ENCODE peak calls at places on chromosomes 4 and X, in eight cellular contexts. R is progenitor cell of endocrine pancreas, O is tibial artery, C is heart right ventricle, F is GM12865, V is astrocyte of the spinal cord, Z is MCF 10A, X is K562. B is an unnamed sample.

GRCh38 chr4:35912174-35912573 is 332.1 kb downstream of the ARAP2 start:
- DNase-seq in O (no peak), Z (no peak), V (no peak), C (no peak), X (no peak), R (no peak), F (peak; percentile 68), B (peak; percentile 7)

GRCh38 chr4:24112466-24112865 is 222.6 kb upstream of the PPARGC1A start:
- DNase-seq in O (no peak), R (no peak), F (no peak), C (no peak), Z (no peak), X (no peak), V (no peak), B (no peak)

GRCh38 chr4:92235741-92236140 is 68.0 kb upstream of the GRID2 start:
- DNase-seq in X (no peak), F (no peak), C (no peak), Z (no peak), O (no peak), V (peak; percentile 19), R (no peak), B (no peak)

GRCh38 chr4:89737888-89738287 is 99.1 kb downstream of the SNCA start:
- DNase-seq in F (no peak), C (no peak), R (no peak), X (no peak), V (peak; percentile 71), O (no peak), Z (peak; percentile 73), B (no peak)

GRCh38 chr4:170400346-170400745 is 310.6 kb upstream of the AADAT start:
- DNase-seq in X (no peak), F (no peak), V (no peak), C (no peak), R (no peak), Z (peak; percentile 9), O (no peak), B (no peak)

GRCh38 chr4:88696620-88697019 is 1.0 kb downstream of the NAP1L5 start:
- DNase-seq in R (no peak), V (no peak), X (no peak), Z (no peak), C (no peak), O (no peak), F (no peak), B (no peak)

GRCh38 chr4:7987148-7987989 is 47.7 kb upstream of the AFAP1 start:
- DNase-seq in C (peak; percentile 63), O (peak; percentile 59), F (peak; percentile 82), Z (peak; percentile 84), X (peak; percentile 73), V (peak; percentile 70), R (peak; percentile 75), B (peak; percentile 77)

GRCh38 chrX:9429767-9430166 is 35.1 kb upstream of the TBL1X start:
- DNase-seq in V (no peak), O (no peak), X (no peak), C (no peak), R (no peak), Z (no peak), F (no peak), B (no peak)

DNA sequence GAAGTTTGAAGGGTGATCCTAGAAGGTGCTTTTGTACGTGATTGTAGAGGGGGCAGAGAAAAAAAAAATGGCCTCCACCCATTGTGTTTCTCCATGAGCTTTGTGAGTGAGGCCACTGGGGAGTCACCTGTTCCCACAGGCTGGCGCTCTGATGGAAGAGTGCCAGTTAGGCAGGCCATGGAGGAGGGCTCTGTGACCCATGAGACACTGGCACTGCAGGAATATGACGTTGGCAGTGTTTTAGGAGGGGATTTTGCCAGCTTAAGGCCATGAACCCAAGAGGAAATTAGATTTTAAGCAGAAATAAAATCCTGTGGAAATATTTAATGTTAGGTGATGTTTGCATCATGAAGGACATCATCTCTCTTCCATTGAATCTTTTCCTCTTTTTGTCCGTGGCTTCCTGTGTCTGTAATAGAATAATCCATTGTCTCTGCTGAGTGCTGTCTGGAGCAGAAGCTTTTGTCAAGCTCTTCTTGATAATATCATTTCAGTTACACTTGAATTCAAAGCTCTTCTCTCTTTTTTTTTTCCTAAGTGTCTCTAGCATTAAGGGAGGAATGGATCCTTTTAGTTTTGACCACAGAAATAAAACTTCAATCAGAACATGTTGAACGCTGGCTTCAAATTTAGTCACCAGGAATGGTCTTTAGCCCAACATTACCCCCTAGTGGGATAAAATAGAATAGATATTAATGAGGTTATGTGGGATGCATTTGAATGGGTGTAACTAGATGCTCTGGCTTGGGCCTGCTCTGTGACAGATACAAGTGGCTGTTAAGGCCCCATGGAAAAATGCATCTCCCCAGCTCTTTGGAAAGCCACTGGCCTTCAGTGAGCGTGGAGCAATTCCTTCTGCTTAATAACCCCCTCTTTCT is 41.0 kb upstream of the UCP1 start:
- DNase-seq in X (peak; percentile 40), Z (peak; percentile 66), O (no peak), R (no peak), C (no peak), F (peak; percentile 40), V (peak; percentile 61), B (peak; percentile 66)
- TF ChIP-seq CTCF in X (peak; percentile 54), Z (peak; percentile 70), O (peak; percentile 49), R (peak; percentile 67), C (peak; percentile 62), F (peak; percentile 45), V (peak; percentile 52), B (peak; percentile 45)

GRCh38 chrX:132489256-132490085 is 633 bp upstream of the MBNL3 start:
- DNase-seq in Z (peak; percentile 76), O (peak; percentile 45), X (no peak), C (peak; percentile 66), R (peak; percentile 50), V (peak; percentile 29), F (peak; percentile 78), B (peak; percentile 49)

GRCh38 chrX:132493095-132493494 is 4.3 kb upstream of the MBNL3 start:
- DNase-seq in X (no peak), F (no peak), O (no peak), V (no peak), R (no peak), Z (no peak), C (no peak), B (no peak)

GRCh38 chrX:132488819-132489255 is at the start of gene MBNL3:
- DNase-seq in X (no peak), V (peak; percentile 46), F (peak; percentile 82), O (peak; percentile 44), R (peak; percentile 57), C (peak; percentile 40), Z (peak; percentile 64), B (peak; percentile 22)

GRCh38 chrX:132490086-132490419 is 1.2 kb upstream of the MBNL3 start:
- DNase-seq in Z (peak; percentile 6), V (no peak), R (no peak), O (no peak), F (no peak), X (no peak), C (no peak), B (no peak)

DNA sequence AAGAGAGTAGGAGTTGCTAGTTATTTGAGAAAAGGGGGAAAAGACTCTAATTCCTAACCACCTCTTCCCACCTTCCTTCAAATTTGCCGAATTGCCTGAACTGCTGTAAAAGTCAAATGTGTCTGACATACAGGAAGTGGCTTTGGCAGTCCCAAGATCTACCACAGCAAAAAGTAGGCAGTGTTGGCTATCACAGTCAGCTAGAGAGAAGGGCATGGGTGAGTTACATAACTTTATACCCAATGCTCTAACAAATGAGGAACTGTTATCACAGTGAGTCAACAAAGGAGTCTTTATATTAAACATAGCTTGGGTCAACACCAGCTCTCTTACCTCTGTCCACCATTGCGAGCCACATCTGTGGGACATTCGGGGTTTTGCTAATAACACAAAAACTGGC is 2.4 kb upstream of the MBNL3 start:
- DNase-seq in X (no peak), F (peak; percentile 68), O (no peak), R (no peak), Z (peak; percentile 63), V (no peak), C (no peak), B (no peak)
- TF ChIP-seq CTCF in X (no peak), F (peak; percentile 10), O (no peak), R (peak; percentile 28), Z (no peak), V (no peak), C (no peak), B (no peak)

GRCh38 chr4:112142152-112142551 is 3.1 kb upstream of the FAM241A start:
- DNase-seq in R (no peak), F (no peak), Z (no peak), V (no peak), C (no peak), X (no peak), O (no peak), B (no peak)

GRCh38 chr4:112144546-112145325 is 518 bp upstream of the FAM241A start:
- DNase-seq in O (no peak), R (no peak), V (no peak), X (no peak), C (no peak), Z (no peak), F (no peak), B (no peak)

GRCh38 chr4:112145820-112146813 is 863 bp downstream of the FAM241A start:
- DNase-seq in O (peak; percentile 36), R (peak; percentile 43), V (peak; percentile 39), Z (peak; percentile 64), C (peak; percentile 53), X (peak; percentile 67), F (peak; percentile 78), B (peak; percentile 76)

GRCh38 chr4:112147697-112148096 is 2.4 kb downstream of the FAM241A start:
- DNase-seq in X (no peak), V (no peak), O (no peak), C (no peak), F (no peak), Z (no peak), R (no peak), B (no peak)

DNA sequence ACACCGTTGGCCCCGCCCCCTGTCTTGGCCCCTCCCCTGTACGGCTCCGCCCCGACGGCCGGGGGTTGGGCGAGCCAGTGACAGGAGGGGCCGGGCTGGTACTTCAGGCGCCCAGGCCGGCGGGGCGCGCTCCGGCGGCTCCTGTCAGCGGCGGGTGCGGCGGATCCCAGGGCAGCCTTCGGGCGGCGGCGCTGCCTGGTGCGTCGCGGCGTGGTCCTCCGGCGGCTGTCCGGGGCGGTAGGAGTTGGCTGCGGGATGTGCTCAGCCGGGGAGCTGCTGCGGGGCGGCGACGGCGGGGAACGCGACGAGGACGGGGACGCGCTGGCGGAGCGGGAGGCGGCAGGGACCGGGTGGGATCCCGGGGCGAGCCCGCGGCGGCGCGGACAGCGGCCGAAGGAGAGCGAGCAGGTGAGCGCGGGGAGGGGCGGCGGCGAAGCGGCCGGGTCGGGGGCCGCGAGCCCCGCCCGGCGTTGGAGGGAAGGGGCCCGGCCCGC is at the start of gene FAM241A:
- DNase-seq in R (peak; percentile 74), C (peak; percentile 92), Z (peak; percentile 83), V (peak; percentile 80), O (peak; percentile 88), F (peak; percentile 92), X (peak; percentile 87), B (peak; percentile 95)
- TF ChIP-seq CTCF in R (no peak), C (no peak), Z (no peak), V (no peak), O (no peak), F (no peak), X (no peak), B (no peak)

DNA sequence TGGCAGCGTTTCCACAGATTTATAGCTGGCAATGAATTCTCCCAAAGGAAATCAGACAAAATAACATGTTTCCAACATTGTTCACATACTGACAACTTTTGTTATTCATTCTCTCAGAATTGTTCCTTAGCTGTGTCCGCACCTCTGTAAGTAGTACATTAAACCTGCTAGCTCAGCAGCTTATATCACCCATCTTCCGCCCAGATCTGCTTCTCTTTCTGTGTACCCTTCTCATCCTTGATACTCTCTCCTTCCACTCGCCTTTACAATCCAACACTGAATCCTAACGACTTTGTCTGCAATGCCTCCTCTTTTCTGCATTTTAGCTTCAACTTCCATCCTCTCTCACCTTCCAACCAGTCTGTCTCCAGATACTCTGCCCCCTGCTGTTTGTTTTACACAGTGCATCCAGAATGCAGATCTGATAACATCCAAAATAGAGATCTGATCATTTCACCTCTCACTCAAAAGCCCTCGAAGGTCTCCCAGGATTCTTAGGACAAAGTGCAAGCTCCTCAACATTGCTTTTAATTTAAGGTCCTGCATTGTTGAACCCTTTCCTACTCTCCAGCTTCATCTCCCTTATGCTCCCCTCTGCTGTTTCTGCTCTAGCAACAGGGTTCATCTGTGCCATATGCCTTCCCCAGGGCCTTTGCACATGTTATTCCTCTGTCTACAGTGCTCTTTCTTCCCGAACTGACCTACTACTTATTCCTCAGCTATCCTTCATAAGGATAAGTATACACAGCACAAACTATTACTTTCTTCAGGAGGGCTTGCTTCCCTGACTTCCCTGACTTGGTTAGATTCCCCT is 67.3 kb upstream of the VBP1 start:
- DNase-seq in Z (peak; percentile 54), V (peak; percentile 8), C (no peak), X (peak; percentile 34), R (no peak), F (peak; percentile 30), O (no peak), B (peak; percentile 15)
- TF ChIP-seq CTCF in Z (peak; percentile 46), V (peak; percentile 49), C (peak; percentile 35), X (peak; percentile 69), R (peak; percentile 40), F (peak; percentile 34), O (peak; percentile 5), B (peak; percentile 30)

B was measured in GM10248.